ENCODE peak calls at places on chromosomes 16 and 17, in nine cellular contexts. B is cardiac fibroblast, G is AG04450, I is ascending aorta, Y is AG10803, R is kidney epithelial cell, K is endodermal cell, C is IMR-90, U is thoracic aorta. E is an unnamed sample.
A peak's percentile ranks its signal among the peaks of the same experiment; 100 is the strongest.

GRCh38 chr17:32936894-32937500 is 9.0 kb downstream of the TMEM98 start:
- DNase-seq in B (peak; percentile 73), U (peak; percentile 18), Y (peak; percentile 72), C (peak; percentile 70), G (peak; percentile 42), R (peak; percentile 39), I (no peak), K (peak; percentile 98), E (no peak)

GRCh38 chr16:12057276-12057675 is 80.7 kb downstream of the SNX29 start:
- DNase-seq in B (peak; percentile 58), R (no peak), Y (peak; percentile 94), I (no peak), K (no peak), U (no peak), G (no peak), C (peak; percentile 70), E (peak; percentile 52)

GRCh38 chr17:63694229-63694973 is 5.5 kb downstream of the LIMD2 start:
- DNase-seq in Y (no peak), G (no peak), U (no peak), R (no peak), B (no peak), C (no peak), I (no peak), K (peak; percentile 80), E (no peak)

GRCh38 chr17:76054112-76054476 is 18.2 kb downstream of the SRP68 start:
- DNase-seq in K (no peak), Y (no peak), U (no peak), G (no peak), R (peak; percentile 51), C (peak; percentile 40), B (peak; percentile 64), I (no peak), E (no peak)

GRCh38 chr16:87195190-87195589 is 122.0 kb downstream of the C16orf95 start:
- DNase-seq in Y (no peak), K (no peak), U (no peak), I (no peak), B (no peak), R (no peak), C (no peak), G (no peak), E (no peak)

GRCh38 chr17:33647976-33648375 is 354.9 kb upstream of the ASIC2 start:
- DNase-seq in C (peak; percentile 11), U (no peak), Y (peak; percentile 18), I (no peak), R (no peak), B (peak; percentile 20), K (peak; percentile 71), G (no peak), E (no peak)

GRCh38 chr17:39782481-39782880 is 44.7 kb downstream of the GRB7 start:
- DNase-seq in B (peak; percentile 37), K (no peak), I (no peak), R (no peak), U (no peak), G (no peak), C (peak; percentile 8), Y (no peak), E (no peak)

GRCh38 chr17:35390156-35390555 is 16.7 kb upstream of the SLFN11 start:
- DNase-seq in Y (no peak), U (no peak), I (no peak), G (no peak), C (no peak), B (no peak), K (peak; percentile 56), R (no peak), E (no peak)

GRCh38 chr16:15757630-15758251 is 99.1 kb downstream of the MYH11 start:
- DNase-seq in I (no peak), U (no peak), K (no peak), R (no peak), C (no peak), B (no peak), G (no peak), Y (no peak), E (no peak)

GRCh38 chr17:29585080-29585751 is 4.2 kb downstream of the GIT1 start:
- DNase-seq in B (peak; percentile 37), U (no peak), Y (no peak), G (no peak), I (no peak), K (peak; percentile 72), R (no peak), C (no peak), E (no peak)

GRCh38 chr17:29588561-29589411 is 662 bp downstream of the GIT1 start:
- DNase-seq in R (no peak), G (no peak), K (peak; percentile 86), I (no peak), C (peak; percentile 29), U (no peak), B (peak; percentile 38), Y (no peak), E (no peak)

GRCh38 chr17:29587591-29587990 is 1.9 kb downstream of the GIT1 start:
- DNase-seq in C (no peak), G (no peak), I (no peak), R (no peak), B (no peak), U (no peak), K (peak; percentile 42), Y (no peak), E (no peak)

GRCh38 chr17:29588017-29588557 is 1.4 kb downstream of the GIT1 start:
- DNase-seq in G (no peak), B (no peak), K (no peak), U (no peak), C (no peak), Y (no peak), I (no peak), R (no peak), E (no peak)

DNA sequence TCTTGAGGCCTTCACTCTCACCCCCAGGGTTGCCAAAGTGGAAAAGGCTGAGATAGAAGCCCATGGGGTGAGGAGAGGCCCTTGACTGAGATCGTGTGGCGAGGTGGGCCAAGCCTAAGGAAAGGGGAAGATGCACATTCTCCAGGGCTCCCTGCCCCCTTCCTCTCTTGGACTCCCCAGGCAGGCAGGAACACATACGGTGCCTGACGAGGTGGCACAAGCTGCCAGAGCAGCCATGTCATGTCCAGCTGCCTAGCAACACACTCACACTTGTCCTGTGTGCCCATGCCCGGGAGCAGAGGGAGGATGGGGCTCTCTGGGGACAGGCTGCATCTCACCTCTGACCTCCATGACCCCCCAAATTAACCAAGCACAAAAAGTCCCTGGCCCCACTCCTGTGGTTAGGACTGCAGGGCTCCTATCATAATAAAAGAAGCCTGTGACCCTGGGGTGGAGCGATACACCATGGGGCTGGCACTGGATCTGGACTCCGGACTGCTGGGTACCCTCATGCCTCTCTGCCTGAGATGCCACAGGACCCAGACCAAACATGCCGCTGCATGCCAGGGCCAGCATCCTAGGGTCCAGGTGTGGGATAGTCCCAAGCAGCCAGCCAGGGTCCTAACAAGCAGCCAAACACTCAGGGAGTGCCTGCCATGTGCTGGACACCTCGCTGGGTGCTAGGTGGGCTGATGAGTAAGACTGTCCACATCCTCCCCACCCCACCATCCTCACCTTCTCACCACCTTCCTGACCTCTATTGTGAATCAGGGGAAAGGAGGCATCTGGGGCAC is 2.6 kb downstream of the GIT1 start:
- DNase-seq in B (no peak), C (no peak), U (no peak), R (no peak), I (no peak), Y (no peak), G (no peak), K (peak; percentile 47), E (no peak)
- H3K4me3 ChIP-seq in B (no peak overlapping the region), C (no peak overlapping the region), U (no peak overlapping the region), R (no peak overlapping the region), I (no peak overlapping the region), Y (peak overlapping the region; percentile 83), G (peak overlapping the region; percentile 83), K (no peak overlapping the region), E (no peak overlapping the region)

DNA sequence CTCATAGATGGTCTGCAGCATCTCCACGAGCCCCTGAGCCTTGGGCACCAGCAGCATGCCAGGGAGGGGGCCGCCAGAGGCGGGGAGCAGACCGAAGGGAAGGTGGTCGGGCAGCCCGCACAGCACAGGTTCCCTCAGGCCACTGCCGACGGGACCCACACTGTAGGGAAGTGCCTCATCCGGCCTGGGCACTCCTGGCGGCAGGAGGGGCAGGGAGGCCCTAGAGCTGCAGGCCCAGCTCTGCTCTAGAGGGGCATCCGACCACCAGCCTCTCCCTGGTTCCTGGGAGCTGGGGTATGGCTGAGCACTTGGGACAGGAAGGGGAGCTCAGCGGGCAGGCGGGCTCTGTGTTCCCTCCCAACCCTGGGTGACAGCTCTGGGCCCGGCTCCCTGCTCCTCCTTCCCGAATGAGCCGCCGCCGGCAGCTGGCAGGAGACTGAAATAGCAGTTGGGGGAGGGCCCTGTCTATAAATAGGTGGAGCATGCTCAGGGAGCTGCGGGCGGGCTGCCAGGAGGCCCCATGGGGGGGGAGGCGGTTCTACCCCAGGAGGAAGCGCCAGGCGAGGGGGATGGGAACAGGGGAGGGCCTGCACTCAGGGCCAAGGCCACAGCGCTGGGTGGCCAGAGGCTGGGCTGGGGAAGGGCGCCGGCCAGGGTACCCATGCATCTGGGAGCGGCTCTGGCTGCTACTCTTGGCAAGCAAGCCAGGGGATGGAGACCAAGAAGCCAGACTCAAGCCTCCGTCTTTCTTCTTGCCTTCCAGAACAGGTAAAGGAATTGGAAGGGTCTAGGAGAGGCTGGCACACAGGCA is 12.4 kb downstream of the HDAC5 start:
- DNase-seq in B (peak; percentile 90), U (peak; percentile 97), R (no peak), I (peak; percentile 92), Y (peak; percentile 92), K (peak; percentile 97), C (peak; percentile 86), G (no peak), E (peak; percentile 62)
- TF ChIP-seq CTCF in B (peak; percentile 5), U (no peak), R (no peak), I (no peak), Y (no peak), K (no peak), C (peak; percentile 3), G (no peak), E (no peak)

DNA sequence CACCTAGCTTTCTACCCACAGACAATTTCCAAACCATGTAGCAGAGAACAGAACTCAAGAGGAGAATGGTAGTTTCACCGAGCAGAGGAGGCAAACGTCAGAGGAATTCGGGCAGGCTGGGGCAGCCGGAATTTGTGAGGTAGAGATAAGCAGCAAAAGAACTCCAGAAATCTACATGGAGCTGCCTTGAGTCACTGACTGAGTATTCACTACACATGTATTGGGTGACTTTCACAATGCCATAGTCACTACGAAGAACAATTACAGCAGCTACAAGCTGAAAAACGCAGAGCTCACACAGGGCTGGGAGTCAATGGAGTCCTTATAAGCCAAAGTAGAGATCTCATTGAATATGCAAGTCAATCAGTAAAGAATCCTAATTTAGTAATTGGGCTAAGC is 13.4 kb downstream of the CMC2 start:
- DNase-seq in K (no peak), R (peak; percentile 65), G (peak; percentile 86), C (peak; percentile 90), I (no peak), U (no peak), Y (peak; percentile 92), B (peak; percentile 95), E (peak; percentile 59)
- H3K4me3 ChIP-seq in K (no peak overlapping the region), R (no peak overlapping the region), G (peak overlapping the region; percentile 35), C (peak overlapping the region; percentile 35), I (peak overlapping the region; percentile 21), U (peak overlapping the region; percentile 46), Y (peak overlapping the region; percentile 43), B (peak overlapping the region; percentile 2), E (peak overlapping the region; percentile 3)

DNA sequence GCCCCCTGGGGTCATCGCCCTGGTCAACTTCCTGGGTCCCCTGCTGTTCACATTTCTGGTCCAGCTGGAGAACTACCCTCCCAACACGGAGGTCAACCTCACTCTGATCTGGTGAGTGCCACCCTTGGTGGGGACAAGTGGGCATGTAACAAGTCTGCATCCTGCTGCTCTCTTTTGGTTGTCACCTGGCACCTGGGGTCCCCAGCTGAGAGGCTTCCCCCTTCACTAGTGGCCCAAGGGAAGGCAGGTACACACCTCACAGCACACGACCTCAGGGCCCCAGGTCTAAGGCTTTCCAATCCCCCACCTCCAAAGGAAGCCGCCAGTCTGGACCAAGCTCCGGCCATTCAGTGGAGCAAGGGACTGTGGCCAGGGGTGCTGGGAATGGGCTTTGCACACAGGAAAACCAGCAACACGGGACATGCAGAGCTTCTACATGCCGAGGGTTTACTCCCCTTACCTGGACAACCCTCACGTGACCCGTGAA is 4.4 kb downstream of the TMC8 start:
- DNase-seq in U (no peak), R (no peak), C (no peak), Y (no peak), I (no peak), B (no peak), G (no peak), K (no peak), E (no peak)
- TF ChIP-seq CTCF in U (no peak), R (no peak), C (no peak), Y (no peak), I (no peak), B (no peak), G (no peak), K (no peak), E (no peak)